ENCODE peak calls at places on chromosome 3, in six cellular contexts. One of them, this sample, is unnamed. For H3K9me3 and H3K4me1, the result is how much of the 10 kb centered on the place peaks cover.

GRCh38 chr3:9217784-9218513 is 31.5 kb downstream of the SRGAP3 start:
- DNase-seq in CD8-positive, alpha-beta memory T cell: no peak
- DNase-seq in A549: no peak
- DNase-seq in heart right ventricle: no peak
- DNase-seq in aorta: no peak
- DNase-seq in OCI-LY7: no peak
- DNase-seq in this sample: no peak

GRCh38 chr3:85846940-85847339 is 888.2 kb downstream of the CADM2 start:
- DNase-seq in CD8-positive, alpha-beta memory T cell: no peak
- DNase-seq in A549: no peak
- DNase-seq in heart right ventricle: no peak
- DNase-seq in aorta: no peak
- DNase-seq in OCI-LY7: no peak
- DNase-seq in this sample: no peak

GRCh38 chr3:72165337-72165736 is 380.4 kb upstream of the PROK2 start:
- DNase-seq in CD8-positive, alpha-beta memory T cell: no peak
- DNase-seq in A549: no peak
- DNase-seq in heart right ventricle: no peak
- DNase-seq in aorta: no peak
- DNase-seq in OCI-LY7: no peak
- DNase-seq in this sample: no peak

GRCh38 chr3:153442386-153442785 is 280.4 kb downstream of the RAP2B start:
- DNase-seq in CD8-positive, alpha-beta memory T cell: no peak
- DNase-seq in A549: no peak
- DNase-seq in heart right ventricle: no peak
- DNase-seq in aorta: no peak
- DNase-seq in OCI-LY7: no peak
- DNase-seq in this sample: no peak

GRCh38 chr3:160665784-160666526 is 11.0 kb upstream of the ARL14 start:
- DNase-seq in CD8-positive, alpha-beta memory T cell: no peak
- DNase-seq in A549: no peak
- DNase-seq in heart right ventricle: no peak
- DNase-seq in aorta: no peak
- DNase-seq in OCI-LY7: no peak
- DNase-seq in this sample: no peak

GRCh38 chr3:119604878-119605277 is 7.2 kb downstream of the PLA1A start:
- DNase-seq in CD8-positive, alpha-beta memory T cell: no peak
- DNase-seq in A549: no peak
- DNase-seq in heart right ventricle: no peak
- DNase-seq in aorta: no peak
- DNase-seq in OCI-LY7: no peak
- DNase-seq in this sample: no peak

GRCh38 chr3:153166206-153166605 is 4.2 kb downstream of the RAP2B start:
- DNase-seq in CD8-positive, alpha-beta memory T cell: no peak
- DNase-seq in A549: no peak
- DNase-seq in heart right ventricle: no peak
- DNase-seq in aorta: no peak
- DNase-seq in OCI-LY7: no peak
- DNase-seq in this sample: no peak

GRCh38 chr3:128353991-128354687 is 112.6 kb downstream of the DNAJB8 start:
- DNase-seq in CD8-positive, alpha-beta memory T cell: no peak
- DNase-seq in A549: no peak
- DNase-seq in heart right ventricle: no peak
- DNase-seq in aorta: no peak
- DNase-seq in OCI-LY7: no peak
- DNase-seq in this sample: no peak

GRCh38 chr3:158568784-158569183 is 2.2 kb upstream of the MLF1 start:
- DNase-seq in CD8-positive, alpha-beta memory T cell: no peak
- DNase-seq in A549: no peak
- DNase-seq in heart right ventricle: no peak
- DNase-seq in aorta: no peak
- DNase-seq in OCI-LY7: no peak
- DNase-seq in this sample: no peak

GRCh38 chr3:29898609-29899008 is 617.7 kb downstream of the RBMS3 start:
- DNase-seq in CD8-positive, alpha-beta memory T cell: no peak
- DNase-seq in A549: no peak
- DNase-seq in heart right ventricle: no peak
- DNase-seq in aorta: no peak
- DNase-seq in OCI-LY7: no peak
- DNase-seq in this sample: no peak

GRCh38 chr3:60803812-60804211 is 447.4 kb downstream of the FHIT start:
- DNase-seq in CD8-positive, alpha-beta memory T cell: no peak
- DNase-seq in A549: no peak
- DNase-seq in heart right ventricle: no peak
- DNase-seq in aorta: no peak
- DNase-seq in OCI-LY7: no peak
- DNase-seq in this sample: no peak

GRCh38 chr3:123641505-123641904 is 56.7 kb upstream of the HACD2 start:
- DNase-seq in CD8-positive, alpha-beta memory T cell: no peak
- DNase-seq in A549: no peak
- DNase-seq in heart right ventricle: no peak
- DNase-seq in aorta: no peak
- DNase-seq in OCI-LY7: no peak
- DNase-seq in this sample: no peak

GRCh38 chr3:136667081-136667480 is 85.1 kb downstream of the STAG1 start:
- DNase-seq in CD8-positive, alpha-beta memory T cell: no peak
- DNase-seq in A549: no peak
- DNase-seq in heart right ventricle: no peak
- DNase-seq in aorta: no peak
- DNase-seq in OCI-LY7: no peak
- DNase-seq in this sample: no peak

GRCh38 chr3:39757312-39757711 is 52.1 kb upstream of the MYRIP start:
- DNase-seq in CD8-positive, alpha-beta memory T cell: no peak
- DNase-seq in A549: no peak
- DNase-seq in heart right ventricle: no peak
- DNase-seq in aorta: no peak
- DNase-seq in OCI-LY7: no peak
- DNase-seq in this sample: no peak

GRCh38 chr3:160403028-160403545 is 3.6 kb downstream of the SMC4 start:
- DNase-seq in CD8-positive, alpha-beta memory T cell: no peak
- DNase-seq in A549: no peak
- DNase-seq in heart right ventricle: no peak
- DNase-seq in aorta: no peak
- DNase-seq in OCI-LY7: no peak
- DNase-seq in this sample: no peak

GRCh38 chr3:156460206-156460609 is 94.7 kb downstream of the SSR3 start:
- DNase-seq in CD8-positive, alpha-beta memory T cell: no peak
- DNase-seq in A549: no peak
- DNase-seq in heart right ventricle: no peak
- DNase-seq in aorta: no peak
- DNase-seq in OCI-LY7: no peak
- DNase-seq in this sample: no peak

GRCh38 chr3:127628788-127629456 is at the start of gene PODXL2:
- DNase-seq in CD8-positive, alpha-beta memory T cell: peak
- DNase-seq in A549: peak
- DNase-seq in heart right ventricle: peak
- DNase-seq in aorta: peak
- DNase-seq in OCI-LY7: peak
- DNase-seq in this sample: peak

GRCh38 chr3:78754066-78754743 is 1013.6 kb downstream of the ROBO1 start:
- DNase-seq in CD8-positive, alpha-beta memory T cell: no peak
- DNase-seq in A549: no peak
- DNase-seq in heart right ventricle: no peak
- DNase-seq in aorta: no peak
- DNase-seq in OCI-LY7: no peak
- DNase-seq in this sample: no peak

GRCh38 chr3:73164622-73165021 is 103.2 kb downstream of the EBLN2 start:
- DNase-seq in CD8-positive, alpha-beta memory T cell: no peak
- DNase-seq in A549: no peak
- DNase-seq in heart right ventricle: no peak
- DNase-seq in aorta: no peak
- DNase-seq in OCI-LY7: no peak
- DNase-seq in this sample: no peak

GRCh38 chr3:151443583-151443982 is 17.3 kb downstream of the IGSF10 start:
- DNase-seq in CD8-positive, alpha-beta memory T cell: no peak
- DNase-seq in A549: no peak
- DNase-seq in heart right ventricle: no peak
- DNase-seq in aorta: no peak
- DNase-seq in OCI-LY7: no peak
- DNase-seq in this sample: no peak

GRCh38 chr3:156682491-156682890 is 8.1 kb downstream of the TIPARP start:
- DNase-seq in CD8-positive, alpha-beta memory T cell: no peak
- DNase-seq in A549: no peak
- DNase-seq in heart right ventricle: no peak
- DNase-seq in aorta: no peak
- DNase-seq in OCI-LY7: no peak
- DNase-seq in this sample: no peak

GRCh38 chr3:7573330-7573729 is 712.4 kb downstream of the GRM7 start:
- DNase-seq in CD8-positive, alpha-beta memory T cell: no peak
- DNase-seq in A549: no peak
- DNase-seq in heart right ventricle: no peak
- DNase-seq in aorta: no peak
- DNase-seq in OCI-LY7: no peak
- DNase-seq in this sample: no peak

GRCh38 chr3:7581831-7582230 is 720.9 kb downstream of the GRM7 start:
- DNase-seq in CD8-positive, alpha-beta memory T cell: no peak
- DNase-seq in A549: no peak
- DNase-seq in heart right ventricle: no peak
- DNase-seq in aorta: no peak
- DNase-seq in OCI-LY7: no peak
- DNase-seq in this sample: no peak

GRCh38 chr3:7574435-7574834 is 713.5 kb downstream of the GRM7 start:
- DNase-seq in CD8-positive, alpha-beta memory T cell: no peak
- DNase-seq in A549: no peak
- DNase-seq in heart right ventricle: no peak
- DNase-seq in aorta: no peak
- DNase-seq in OCI-LY7: no peak
- DNase-seq in this sample: no peak

GRCh38 chr3:7576506-7576905 is 715.6 kb downstream of the GRM7 start:
- DNase-seq in CD8-positive, alpha-beta memory T cell: no peak
- DNase-seq in A549: no peak
- DNase-seq in heart right ventricle: no peak
- DNase-seq in aorta: no peak
- DNase-seq in OCI-LY7: no peak
- DNase-seq in this sample: no peak

DNA sequence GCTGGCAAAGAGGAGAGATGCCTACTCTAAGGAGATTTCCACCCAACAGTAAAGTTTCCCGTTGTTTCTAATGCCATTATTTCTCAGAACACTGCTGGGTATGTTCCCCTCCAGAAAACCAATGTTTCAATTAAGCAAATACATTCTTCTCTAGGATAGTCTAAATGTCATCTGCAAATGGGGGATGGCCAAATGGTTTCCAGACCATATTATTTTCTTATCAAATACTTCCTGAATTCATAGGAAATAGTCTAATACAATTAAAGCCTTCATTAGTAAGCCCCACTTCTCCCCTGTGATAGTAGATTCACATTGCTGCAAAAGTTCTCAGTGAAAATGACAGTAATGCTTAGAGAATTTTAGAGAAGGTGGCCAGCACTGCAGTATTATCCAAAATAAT is 716.6 kb downstream of the GRM7 start:
- DNase-seq in CD8-positive, alpha-beta memory T cell: no peak
- DNase-seq in A549: no peak
- DNase-seq in heart right ventricle: no peak
- DNase-seq in aorta: no peak
- DNase-seq in OCI-LY7: no peak
- DNase-seq in this sample: no peak
- H3K9me3 ChIP-seq in CD8-positive, alpha-beta memory T cell: under half
- H3K9me3 ChIP-seq in A549: under half
- H3K9me3 ChIP-seq in heart right ventricle: under half
- H3K9me3 ChIP-seq in aorta: under half
- H3K9me3 ChIP-seq in OCI-LY7: under half
- H3K9me3 ChIP-seq in this sample: under half

DNA sequence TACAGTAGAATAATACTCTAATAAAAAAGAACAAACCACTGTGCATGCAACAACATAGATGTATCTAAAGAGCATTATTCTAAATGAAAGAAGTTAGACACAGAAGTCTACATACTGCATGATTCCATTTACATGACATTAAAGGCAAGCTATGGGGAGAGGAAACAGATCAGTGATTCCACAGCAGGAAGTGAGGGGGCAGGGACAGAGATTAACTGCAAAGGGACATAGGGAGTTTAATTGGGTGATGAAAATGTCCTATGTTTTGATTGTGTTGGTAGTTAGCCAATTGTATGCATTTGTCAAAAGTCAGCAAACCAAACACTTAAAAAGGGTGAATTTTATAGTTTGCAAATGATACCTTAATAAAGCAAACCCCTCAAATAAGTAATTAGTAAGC is 13.8 kb downstream of the CRYGS start:
- DNase-seq in CD8-positive, alpha-beta memory T cell: no peak
- DNase-seq in A549: no peak
- DNase-seq in heart right ventricle: no peak
- DNase-seq in aorta: no peak
- DNase-seq in OCI-LY7: peak
- DNase-seq in this sample: no peak
- H3K4me1 ChIP-seq in CD8-positive, alpha-beta memory T cell: under half
- H3K4me1 ChIP-seq in A549: under half
- H3K4me1 ChIP-seq in heart right ventricle: under half
- H3K4me1 ChIP-seq in aorta: under half
- H3K4me1 ChIP-seq in OCI-LY7: half or more
- H3K4me1 ChIP-seq in this sample: under half

GRCh38 chr3:96931491-96931890 is 117.1 kb downstream of the EPHA6 start:
- DNase-seq in CD8-positive, alpha-beta memory T cell: no peak
- DNase-seq in A549: no peak
- DNase-seq in heart right ventricle: no peak
- DNase-seq in aorta: no peak
- DNase-seq in OCI-LY7: no peak
- DNase-seq in this sample: no peak
- H3K9me3 ChIP-seq in CD8-positive, alpha-beta memory T cell: under half
- H3K9me3 ChIP-seq in A549: under half
- H3K9me3 ChIP-seq in heart right ventricle: under half
- H3K9me3 ChIP-seq in aorta: under half
- H3K9me3 ChIP-seq in OCI-LY7: under half
- H3K9me3 ChIP-seq in this sample: under half

GRCh38 chr3:52431459-52432223 is 13.3 kb downstream of the SEMA3G start:
- DNase-seq in CD8-positive, alpha-beta memory T cell: no peak
- DNase-seq in A549: no peak
- DNase-seq in heart right ventricle: no peak
- DNase-seq in aorta: no peak
- DNase-seq in OCI-LY7: no peak
- DNase-seq in this sample: peak

GRCh38 chr3:52432225-52432624 is 12.7 kb downstream of the SEMA3G start:
- DNase-seq in CD8-positive, alpha-beta memory T cell: no peak
- DNase-seq in A549: no peak
- DNase-seq in heart right ventricle: no peak
- DNase-seq in aorta: peak
- DNase-seq in OCI-LY7: no peak
- DNase-seq in this sample: peak

GRCh38 chr3:52434080-52434479 is 10.8 kb downstream of the SEMA3G start:
- DNase-seq in CD8-positive, alpha-beta memory T cell: no peak
- DNase-seq in A549: no peak
- DNase-seq in heart right ventricle: no peak
- DNase-seq in aorta: peak
- DNase-seq in OCI-LY7: no peak
- DNase-seq in this sample: no peak

GRCh38 chr3:52433328-52434060 is 11.4 kb downstream of the SEMA3G start:
- DNase-seq in CD8-positive, alpha-beta memory T cell: no peak
- DNase-seq in A549: no peak
- DNase-seq in heart right ventricle: no peak
- DNase-seq in aorta: no peak
- DNase-seq in OCI-LY7: no peak
- DNase-seq in this sample: peak

DNA sequence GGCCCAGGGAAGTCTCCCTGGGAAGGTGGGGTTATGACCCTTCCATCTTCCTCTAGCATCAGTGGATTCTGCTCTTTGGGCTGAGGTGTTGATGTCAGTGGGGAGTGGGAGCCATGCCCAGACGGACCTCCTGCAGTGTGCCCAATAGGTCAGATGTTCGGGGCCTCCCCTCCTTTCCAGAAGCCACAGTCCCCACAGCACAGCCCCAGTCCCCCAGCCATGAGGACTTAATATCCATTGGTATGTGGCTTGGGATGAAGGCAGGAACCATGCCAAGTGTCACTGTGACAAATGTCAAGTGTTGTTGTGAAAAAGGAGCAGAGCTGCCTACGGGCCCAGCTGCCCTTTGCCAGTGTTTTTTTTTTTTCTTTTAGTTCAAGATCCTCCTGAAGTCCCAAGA is 12.3 kb downstream of the SEMA3G start:
- DNase-seq in CD8-positive, alpha-beta memory T cell: no peak
- DNase-seq in A549: no peak
- DNase-seq in heart right ventricle: peak
- DNase-seq in aorta: peak
- DNase-seq in OCI-LY7: no peak
- DNase-seq in this sample: peak
- H3K4me1 ChIP-seq in CD8-positive, alpha-beta memory T cell: under half
- H3K4me1 ChIP-seq in A549: under half
- H3K4me1 ChIP-seq in heart right ventricle: under half
- H3K4me1 ChIP-seq in aorta: under half
- H3K4me1 ChIP-seq in OCI-LY7: under half
- H3K4me1 ChIP-seq in this sample: under half